ENCODE peak calls at places on chromosomes 13 and 19, in ten cellular contexts. O, S, R, Z, T, Y, F, H, V and G are unnamed samples.

GRCh38 chr13:30319703-30320102 is 12.4 kb upstream of the KATNAL1 start:
- DNase-seq in O (no peak), S (no peak), R (no peak), Z (no peak), T (no peak), Y (no peak), F (no peak), H (no peak), V (no peak), G (no peak)

GRCh38 chr13:49495783-49496762 is at the start of gene PHF11:
- DNase-seq in O (peak; percentile 91), S (peak; percentile 78), R (peak; percentile 89), Z (peak; percentile 82), T (peak; percentile 96), Y (peak; percentile 76), F (peak; percentile 96), H (peak; percentile 23), V (peak; percentile 85), G (peak; percentile 30)

GRCh38 chr13:110044521-110045200 is 258.3 kb upstream of the IRS2 start:
- DNase-seq in O (no peak), S (no peak), R (peak; percentile 72), Z (no peak), T (no peak), Y (peak; percentile 16), F (no peak), H (no peak), V (no peak), G (no peak)

GRCh38 chr13:44237276-44237767 is 136.3 kb upstream of the SERP2 start:
- DNase-seq in O (peak; percentile 85), S (no peak), R (no peak), Z (peak; percentile 56), T (peak; percentile 91), Y (peak; percentile 98), F (no peak), H (no peak), V (no peak), G (no peak)

GRCh38 chr19:35856546-35857149 is at the start of gene KIRREL2:
- DNase-seq in O (no peak), S (no peak), R (peak; percentile 84), Z (no peak), T (no peak), Y (no peak), F (peak; percentile 84), H (peak; percentile 80), V (no peak), G (peak; percentile 49)

GRCh38 chr13:44837250-44837649 is 152.0 kb downstream of the NUFIP1 start:
- DNase-seq in O (no peak), S (no peak), R (no peak), Z (no peak), T (no peak), Y (peak; percentile 78), F (no peak), H (no peak), V (no peak), G (no peak)

GRCh38 chr13:43377149-43377548 is 353.8 kb downstream of the DNAJC15 start:
- DNase-seq in O (no peak), S (no peak), R (no peak), Z (peak; percentile 30), T (no peak), Y (peak; percentile 10), F (no peak), H (no peak), V (no peak), G (peak; percentile 43)

GRCh38 chr13:110047511-110047910 is 259.4 kb downstream of the COL4A1 start:
- DNase-seq in O (peak; percentile 66), S (no peak), R (no peak), Z (no peak), T (no peak), Y (peak; percentile 91), F (no peak), H (no peak), V (no peak), G (no peak)

GRCh38 chr13:50334944-50335343 is 319.7 kb downstream of the KCNRG start:
- DNase-seq in O (no peak), S (no peak), R (no peak), Z (no peak), T (no peak), Y (peak; percentile 56), F (no peak), H (no peak), V (no peak), G (no peak)

GRCh38 chr13:88979465-88980180 is 1308.5 kb downstream of the SLITRK5 start:
- DNase-seq in O (no peak), S (no peak), R (no peak), Z (no peak), T (no peak), Y (no peak), F (no peak), H (no peak), V (no peak), G (peak; percentile 17)

GRCh38 chr13:36347826-36348225 is 1.6 kb upstream of the SPART start:
- DNase-seq in O (no peak), S (no peak), R (no peak), Z (no peak), T (no peak), Y (no peak), F (no peak), H (no peak), V (no peak), G (no peak)

GRCh38 chr13:113907637-113908617 is 44.1 kb upstream of the GAS6 start:
- DNase-seq in O (no peak), S (no peak), R (peak; percentile 52), Z (no peak), T (no peak), Y (peak; percentile 97), F (no peak), H (no peak), V (no peak), G (no peak)

DNA sequence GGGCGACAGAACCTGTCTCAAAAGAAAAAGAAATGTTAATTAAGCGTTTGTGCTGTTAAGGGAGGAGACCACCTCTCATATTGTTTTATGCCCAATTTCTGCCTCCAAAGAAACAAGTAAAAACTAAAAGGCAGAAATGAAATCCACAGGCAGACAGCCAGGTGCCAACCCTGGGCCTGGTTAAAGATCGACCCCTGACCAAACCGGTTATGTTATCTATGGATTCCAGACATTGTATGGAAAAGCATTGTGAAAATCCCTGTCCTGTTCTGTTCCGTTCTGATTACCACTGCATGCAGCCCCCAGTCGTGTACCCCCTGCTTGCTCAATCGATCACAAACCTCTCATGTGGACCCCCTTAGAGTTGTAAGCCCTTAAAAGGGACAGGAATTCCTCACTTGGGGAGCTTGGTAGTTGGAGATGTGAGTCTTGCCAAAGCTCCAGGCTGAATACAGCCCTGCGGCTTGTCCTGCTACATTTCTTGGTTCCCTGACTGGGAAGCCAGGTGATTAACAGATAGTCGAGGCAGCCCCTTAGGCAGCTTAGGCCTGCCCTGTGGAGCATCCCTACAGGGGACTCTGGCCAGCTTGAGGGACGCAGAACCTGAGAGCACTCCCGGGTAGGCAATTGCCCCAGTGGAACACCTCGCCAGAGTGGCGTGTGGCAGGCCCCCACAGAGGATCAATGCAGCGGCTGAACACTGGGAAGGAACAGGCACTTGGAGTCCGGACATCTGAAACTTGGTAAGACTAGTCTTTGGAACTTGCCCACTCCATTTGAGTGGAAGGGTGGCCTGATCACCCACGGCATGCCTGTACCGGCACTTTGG is 748 bp upstream of the ZNF552 start:
- DNase-seq in O (no peak), S (no peak), R (no peak), Z (no peak), T (no peak), Y (no peak), F (no peak), H (no peak), V (no peak), G (no peak)
- H3K4me3 ChIP-seq in O (no peak overlapping the region), S (peak overlapping the region; percentile 91), R (peak overlapping the region; percentile 96), Z (peak overlapping the region; percentile 92), T (no peak overlapping the region), Y (no peak overlapping the region), F (peak overlapping the region; percentile 82), H (peak overlapping the region; percentile 82), V (peak overlapping the region; percentile 81), G (peak overlapping the region; percentile 96)

GRCh38 chr19:1168877-1169791 is 4.9 kb downstream of the SBNO2 start:
- DNase-seq in O (peak; percentile 94), S (no peak), R (no peak), Z (peak; percentile 75), T (peak; percentile 89), Y (peak; percentile 85), F (peak; percentile 79), H (no peak), V (no peak), G (no peak)
- H3K4me3 ChIP-seq in O (peak overlapping the region; percentile 6), S (no peak overlapping the region), R (no peak overlapping the region), Z (peak overlapping the region; percentile 38), T (no peak overlapping the region), Y (peak overlapping the region; percentile 33), F (peak overlapping the region; percentile 26), H (peak overlapping the region; percentile 17), V (no peak overlapping the region), G (peak overlapping the region; percentile 60)

DNA sequence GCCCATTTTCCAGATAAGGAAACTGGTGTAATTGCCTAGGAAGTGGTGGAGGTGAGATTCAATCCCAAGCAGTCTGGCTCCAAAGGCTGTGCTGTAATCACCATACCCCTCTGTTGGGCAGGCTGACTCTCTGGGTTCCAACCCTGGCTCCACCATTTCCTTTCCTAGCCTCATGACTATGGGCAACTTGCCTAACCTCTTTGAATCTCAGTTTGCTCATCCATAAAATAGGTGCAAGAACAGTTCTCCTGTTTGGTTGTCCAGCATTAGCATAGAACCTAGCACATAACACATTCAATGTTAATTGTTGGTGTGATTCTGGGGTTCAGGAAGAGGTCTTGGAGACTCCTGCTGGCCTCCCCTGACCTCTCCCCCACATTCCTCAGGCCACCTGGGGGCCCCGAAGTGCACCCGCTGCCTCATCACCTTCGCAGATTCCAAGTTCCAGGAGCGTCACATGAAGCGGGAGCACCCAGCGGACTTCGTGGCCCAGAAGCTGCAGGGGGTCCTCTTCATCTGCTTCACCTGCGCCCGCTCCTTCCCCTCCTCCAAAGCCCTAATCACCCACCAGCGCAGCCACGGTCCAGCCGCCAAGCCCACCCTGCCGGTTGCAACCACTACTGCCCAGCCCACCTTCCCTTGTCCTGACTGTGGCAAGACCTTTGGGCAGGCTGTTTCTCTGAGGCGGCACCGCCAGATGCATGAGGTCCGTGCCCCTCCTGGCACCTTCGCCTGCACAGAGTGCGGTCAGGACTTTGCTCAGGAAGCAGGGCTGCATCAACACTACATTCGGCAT is 2.2 kb downstream of the ZNF576 start:
- DNase-seq in O (no peak), S (no peak), R (no peak), Z (no peak), T (no peak), Y (no peak), F (no peak), H (no peak), V (no peak), G (no peak)
- H3K4me3 ChIP-seq in O (no peak overlapping the region), S (no peak overlapping the region), R (no peak overlapping the region), Z (no peak overlapping the region), T (no peak overlapping the region), Y (no peak overlapping the region), F (no peak overlapping the region), H (no peak overlapping the region), V (no peak overlapping the region), G (no peak overlapping the region)

GRCh38 chr13:77535448-77535847 is at the start of gene SCEL:
- DNase-seq in O (no peak), S (no peak), R (no peak), Z (no peak), T (no peak), Y (no peak), F (no peak), H (no peak), V (no peak), G (no peak)
- H3K4me3 ChIP-seq in O (no peak within 1 kb of the TSS), S (no peak within 1 kb of the TSS), R (no peak within 1 kb of the TSS), Z (no peak within 1 kb of the TSS), T (no peak within 1 kb of the TSS), Y (no peak within 1 kb of the TSS), F (peak within 1 kb of the TSS; percentile 26), H (no peak within 1 kb of the TSS), V (no peak within 1 kb of the TSS), G (no peak within 1 kb of the TSS)